ENCODE peak calls at places on chromosome 5, in seven cellular contexts. V is left cardiac atrium; T is activated CD4-positive, CD25-positive, alpha-beta regulatory T cell; U is AG04449; X is kidney tubule cell; E is Calu3; J is anterior cingulate cortex. D is an unnamed sample.

GRCh38 chr5:573976-574375 is 38.2 kb upstream of the CEP72 start:
- DNase-seq in V (no peak), T (no peak), U (no peak), X (no peak), E (no peak), J (no peak), D (no peak)

GRCh38 chr5:133943475-133943817 is 25.0 kb downstream of the C5orf15 start:
- DNase-seq in V (no peak), T (no peak), U (no peak), X (no peak), E (no peak), J (no peak), D (no peak)

GRCh38 chr5:142674438-142675210 is 11.3 kb downstream of the FGF1 start:
- DNase-seq in V (peak; percentile 62), T (no peak), U (peak; percentile 26), X (peak; percentile 53), E (no peak), J (peak; percentile 50), D (no peak)

GRCh38 chr5:118791986-118792734 is 196.2 kb downstream of the DTWD2 start:
- DNase-seq in V (no peak), T (no peak), U (peak; percentile 44), X (peak; percentile 74), E (peak; percentile 41), J (peak; percentile 15), D (no peak)

GRCh38 chr5:53481887-53482716 is 1.7 kb downstream of the FST start:
- DNase-seq in V (peak; percentile 84), T (peak; percentile 17), U (no peak), X (peak; percentile 56), E (peak; percentile 80), J (no peak), D (peak; percentile 59)

GRCh38 chr5:138230981-138231589 is 18.0 kb upstream of the CDC23 start:
- DNase-seq in V (no peak), T (no peak), U (no peak), X (peak; percentile 41), E (peak; percentile 29), J (no peak), D (no peak)

GRCh38 chr5:40831346-40832210 is 3.4 kb downstream of the RPL37 start:
- DNase-seq in V (no peak), T (no peak), U (no peak), X (peak; percentile 58), E (no peak), J (no peak), D (no peak)

GRCh38 chr5:64487283-64487682 is 18.5 kb upstream of the RGS7BP start:
- DNase-seq in V (no peak), T (no peak), U (no peak), X (no peak), E (no peak), J (no peak), D (no peak)

GRCh38 chr5:136629125-136629790 is 263.9 kb upstream of the TRPC7 start:
- DNase-seq in V (no peak), T (no peak), U (no peak), X (peak; percentile 89), E (no peak), J (no peak), D (no peak)

GRCh38 chr5:171299228-171299627 is 9.8 kb upstream of the TLX3 start:
- DNase-seq in V (no peak), T (no peak), U (no peak), X (no peak), E (no peak), J (no peak), D (no peak)

GRCh38 chr5:139765040-139765408 is 30.6 kb upstream of the PSD2 start:
- DNase-seq in V (no peak), T (no peak), U (no peak), X (no peak), E (no peak), J (no peak), D (no peak)

GRCh38 chr5:148939676-148940075 is 113.3 kb downstream of the ADRB2 start:
- DNase-seq in V (no peak), T (no peak), U (peak; percentile 29), X (peak; percentile 76), E (no peak), J (no peak), D (no peak)

GRCh38 chr5:59713488-59713844 is 180.1 kb downstream of the PDE4D start:
- DNase-seq in V (no peak), T (no peak), U (no peak), X (no peak), E (no peak), J (no peak), D (no peak)

GRCh38 chr5:87383216-87383615 is 29.5 kb downstream of the CCNH start:
- DNase-seq in V (no peak), T (no peak), U (no peak), X (no peak), E (no peak), J (no peak), D (no peak)

GRCh38 chr5:8184455-8185063 is 315.6 kb downstream of the MTRR start:
- DNase-seq in V (peak; percentile 39), T (no peak), U (no peak), X (peak; percentile 42), E (peak; percentile 49), J (no peak), D (no peak)

GRCh38 chr5:36855141-36855495 is 21.5 kb upstream of the NIPBL start:
- DNase-seq in V (no peak), T (no peak), U (no peak), X (no peak), E (no peak), J (no peak), D (no peak)

GRCh38 chr5:172541764-172542120 is 87.4 kb upstream of the SH3PXD2B start:
- DNase-seq in V (no peak), T (no peak), U (no peak), X (no peak), E (no peak), J (no peak), D (no peak)

GRCh38 chr5:180632768-180633167 is 16.6 kb downstream of the FLT4 start:
- DNase-seq in V (peak; percentile 15), T (no peak), U (no peak), X (no peak), E (no peak), J (no peak), D (no peak)

GRCh38 chr5:52623291-52623690 is 164.4 kb upstream of the ITGA1 start:
- DNase-seq in V (no peak), T (no peak), U (no peak), X (no peak), E (no peak), J (no peak), D (no peak)

GRCh38 chr5:31007672-31008071 is 185.8 kb upstream of the CDH6 start:
- DNase-seq in V (no peak), T (no peak), U (no peak), X (no peak), E (no peak), J (no peak), D (no peak)